ENCODE peak calls at places on chromosomes 11 and 22, in four cellular contexts. A is ovary, U is transverse colon, V is HepG2. L is an unnamed sample.

GRCh38 chr11:68460741-68461283 is at the start of gene PPP6R3:
- DNase-seq in A (no peak), V (no peak), U (no peak), L (no peak)

GRCh38 chr11:17015639-17016125 is 1.5 kb upstream of the PLEKHA7 start:
- DNase-seq in U (peak), V (no peak), A (peak), L (no peak)

GRCh38 chr22:39087098-39087497 is 9.9 kb upstream of the APOBEC3H start:
- DNase-seq in A (no peak), U (no peak), V (no peak), L (no peak)

GRCh38 chr11:123235117-123235686 is 40.2 kb upstream of the CLMP start:
- DNase-seq in V (peak), U (peak), A (peak), L (peak)

GRCh38 chr11:12706531-12707499 is 32.6 kb downstream of the TEAD1 start:
- DNase-seq in U (peak), V (peak), A (no peak), L (no peak)

GRCh38 chr11:72067676-72068075 is 12.7 kb downstream of the NUMA1 start:
- DNase-seq in U (no peak), V (no peak), A (no peak), L (no peak)

GRCh38 chr11:15607361-15608036 is 492.8 kb downstream of the INSC start:
- DNase-seq in A (no peak), V (no peak), U (no peak), L (no peak)

GRCh38 chr11:67307545-67308001 is 4.2 kb downstream of the SSH3 start:
- DNase-seq in A (peak), V (no peak), U (no peak), L (no peak)

GRCh38 chr11:43576834-43577521 is 103.6 kb upstream of the HSD17B12 start:
- DNase-seq in A (peak), U (no peak), V (peak), L (no peak)

GRCh38 chr11:119974051-119974450 is 163.9 kb downstream of the TRIM29 start:
- DNase-seq in V (no peak), U (no peak), A (no peak), L (no peak)

GRCh38 chr11:73139476-73140198 is 2.5 kb downstream of the FCHSD2 start:
- DNase-seq in U (no peak), A (no peak), V (peak), L (no peak)

GRCh38 chr11:100878474-100878873 is 191.4 kb downstream of the ARHGAP42 start:
- DNase-seq in U (no peak), A (no peak), V (no peak), L (no peak)

GRCh38 chr11:83006877-83007330 is 64.8 kb downstream of the RAB30 start:
- DNase-seq in V (no peak), A (no peak), U (no peak), L (no peak)

GRCh38 chr11:131235328-131236298 is 134.8 kb upstream of the NTM start:
- DNase-seq in V (no peak), U (no peak), A (no peak), L (no peak)

GRCh38 chr11:129731316-129731715 is 84.3 kb upstream of the TMEM45B start:
- DNase-seq in A (no peak), V (no peak), U (no peak), L (no peak)

GRCh38 chr11:102436546-102436945 is 16.0 kb downstream of the TMEM123 start:
- DNase-seq in A (no peak), U (no peak), V (no peak), L (no peak)

GRCh38 chr11:61699737-61700160 is 19.6 kb downstream of the DAGLA start:
- DNase-seq in A (no peak), U (peak), V (no peak), L (peak)

GRCh38 chr11:130524132-130524790 is 75.8 kb downstream of the ADAMTS15 start:
- DNase-seq in V (no peak), U (no peak), A (no peak), L (no peak)

GRCh38 chr11:75072582-75072981 is 24.1 kb downstream of the OR2AT4 start:
- DNase-seq in U (no peak), V (peak), A (no peak), L (no peak)

GRCh38 chr11:118046051-118046963 is 30.6 kb upstream of the TMPRSS4 start:
- DNase-seq in V (no peak), U (no peak), A (no peak), L (no peak)

GRCh38 chr11:124762077-124762623 is at the start of gene ESAM:
- DNase-seq in U (peak), A (no peak), V (no peak), L (no peak)

GRCh38 chr22:24165673-24166072 is 15.6 kb upstream of the SUSD2 start:
- DNase-seq in A (no peak), U (no peak), V (no peak), L (no peak)

GRCh38 chr22:42680648-42681047 is 31.5 kb upstream of the CYB5R3 start:
- DNase-seq in V (no peak), U (no peak), A (no peak), L (no peak)

GRCh38 chr11:117822522-117823033 is 2.0 kb downstream of the FXYD2 start:
- DNase-seq in U (peak), A (peak), V (no peak), L (peak)

GRCh38 chr22:24486501-24486921 is 8.6 kb upstream of the UPB1 start:
- DNase-seq in V (peak), U (no peak), A (no peak), L (no peak)

GRCh38 chr11:59556115-59556882 is 45.0 kb downstream of the OR4D9 start:
- DNase-seq in A (peak), V (peak), U (no peak), L (peak)

GRCh38 chr11:28400236-28401100 is 292.3 kb downstream of the METTL15 start:
- DNase-seq in A (no peak), V (peak), U (no peak), L (no peak)

GRCh38 chr22:40178417-40179409 is 988 bp downstream of the TNRC6B start:
- DNase-seq in V (peak), A (no peak), U (peak), L (no peak)

GRCh38 chr11:61133956-61134662 is 27.1 kb downstream of the VPS37C start:
- DNase-seq in U (no peak), V (no peak), A (no peak), L (peak)

GRCh38 chr11:31903225-31904074 is 92.3 kb upstream of the PAX6 start:
- DNase-seq in U (no peak), V (no peak), A (no peak), L (no peak)

GRCh38 chr11:45982656-45983470 is 60.4 kb downstream of the LARGE2 start:
- DNase-seq in V (no peak), U (no peak), A (peak), L (no peak)

GRCh38 chr22:21669026-21669425 is 3.2 kb downstream of the PPIL2 start:
- DNase-seq in A (no peak), V (no peak), U (no peak), L (no peak)

GRCh38 chr22:21661991-21662390 is 3.8 kb upstream of the PPIL2 start:
- DNase-seq in U (no peak), V (no peak), A (no peak), L (no peak)

GRCh38 chr22:21665047-21665851 is 563 bp upstream of the PPIL2 start:
- DNase-seq in V (no peak), A (peak), U (no peak), L (no peak)

GRCh38 chr22:21663738-21664137 is 2.1 kb upstream of the PPIL2 start:
- DNase-seq in U (no peak), A (no peak), V (no peak), L (no peak)

GRCh38 chr22:21666786-21667185 is 974 bp downstream of the PPIL2 start:
- DNase-seq in V (no peak), U (no peak), A (no peak), L (no peak)
- H3K27ac ChIP-seq in V (peak), U (peak), A (peak), L (peak)

DNA sequence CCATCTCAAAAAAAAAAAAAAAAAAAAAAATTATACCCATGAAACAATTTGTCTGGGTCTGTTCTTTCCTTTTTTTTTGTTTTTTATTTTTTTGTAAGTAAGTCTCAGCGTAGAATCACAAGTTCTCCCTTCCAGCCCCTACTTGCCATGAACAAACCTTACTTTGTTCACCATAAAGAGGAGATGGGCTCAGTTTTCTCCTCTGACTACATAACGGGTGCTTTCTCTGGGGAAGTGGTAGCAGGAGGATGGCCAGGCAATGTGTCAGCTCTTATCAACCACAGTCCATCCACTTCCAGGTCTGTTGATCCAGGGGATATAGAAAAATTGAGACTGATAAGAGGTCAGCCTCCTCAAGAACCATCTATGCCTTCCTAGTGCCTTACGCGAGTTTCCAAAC is 11.0 kb downstream of the ASCC2 start:
- DNase-seq in V (no peak), A (no peak), U (no peak), L (no peak)
- H3K4me3 ChIP-seq in V (no peak), A (no peak), U (no peak), L (no peak)

DNA sequence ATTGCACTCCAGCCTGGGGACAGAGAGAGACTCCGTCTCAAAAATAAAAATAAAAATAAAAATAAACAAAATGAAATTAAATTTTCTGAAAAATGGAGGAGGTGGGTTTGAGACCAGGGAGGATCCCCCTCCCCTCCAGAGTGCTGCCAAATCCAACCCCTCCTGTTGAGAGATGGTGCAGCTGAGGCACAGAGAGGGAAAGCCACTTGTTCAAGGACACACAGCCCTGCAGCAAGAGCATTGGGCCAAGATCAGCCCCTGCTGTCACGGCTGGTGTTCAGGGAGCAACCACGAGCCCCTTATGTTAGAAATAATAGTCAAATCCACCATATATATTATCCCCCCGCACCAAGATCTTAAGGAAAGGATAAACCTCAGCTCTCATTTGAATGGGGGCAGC is 2.7 kb downstream of the MYO18B start:
- DNase-seq in U (no peak), V (no peak), A (no peak), L (peak)
- TF ChIP-seq EP300 in U (no peak), V (no peak), A (no peak), L (no peak)

GRCh38 chr11:19816817-19817216 is 104.2 kb downstream of the NAV2 start:
- DNase-seq in A (no peak), V (no peak), U (no peak), L (no peak)
- H3K27ac ChIP-seq in A (no peak), V (no peak), U (no peak), L (no peak)

GRCh38 chr22:20519558-20519957 is 12.1 kb downstream of the MED15 start:
- DNase-seq in V (no peak), U (no peak), A (no peak), L (no peak)
- H3K4me3 ChIP-seq in V (no peak), U (no peak), A (no peak), L (no peak)

DNA sequence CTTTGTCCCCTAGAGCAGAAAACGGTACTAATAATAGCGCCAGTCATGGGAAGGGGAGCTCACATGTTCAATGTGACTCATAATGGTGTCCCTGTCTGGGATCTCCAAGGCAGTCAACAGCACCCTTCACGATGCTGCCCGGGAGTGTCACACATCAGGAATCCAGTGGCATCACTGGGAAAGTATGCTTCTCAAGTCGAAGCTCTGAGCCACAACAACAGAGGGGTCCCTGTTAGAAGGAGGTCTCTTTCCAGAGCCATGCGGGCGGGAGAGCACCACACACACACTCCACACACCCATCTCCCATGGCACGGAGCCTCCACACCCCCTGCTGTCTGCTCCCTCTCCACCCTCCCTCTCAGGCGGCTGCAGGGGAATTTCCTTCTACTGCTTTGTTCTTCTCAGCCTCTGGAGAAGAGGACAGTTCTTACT is 119.7 kb downstream of the ETS1 start:
- DNase-seq in U (no peak), V (peak), A (no peak), L (peak)
- TF ChIP-seq EP300 in U (peak), V (peak), A (no peak), L (no peak)

GRCh38 chr11:86922225-86922624 is 33.0 kb downstream of the FZD4 start:
- DNase-seq in U (no peak), V (no peak), A (no peak), L (no peak)

GRCh38 chr11:86917577-86917976 is 37.6 kb downstream of the FZD4 start:
- DNase-seq in A (no peak), U (no peak), V (no peak), L (no peak)

GRCh38 chr11:86916330-86916729 is 38.9 kb downstream of the FZD4 start:
- DNase-seq in U (no peak), V (no peak), A (no peak), L (no peak)

GRCh38 chr11:86919557-86920210 is 35.5 kb downstream of the FZD4 start:
- DNase-seq in A (no peak), V (peak), U (no peak), L (no peak)

DNA sequence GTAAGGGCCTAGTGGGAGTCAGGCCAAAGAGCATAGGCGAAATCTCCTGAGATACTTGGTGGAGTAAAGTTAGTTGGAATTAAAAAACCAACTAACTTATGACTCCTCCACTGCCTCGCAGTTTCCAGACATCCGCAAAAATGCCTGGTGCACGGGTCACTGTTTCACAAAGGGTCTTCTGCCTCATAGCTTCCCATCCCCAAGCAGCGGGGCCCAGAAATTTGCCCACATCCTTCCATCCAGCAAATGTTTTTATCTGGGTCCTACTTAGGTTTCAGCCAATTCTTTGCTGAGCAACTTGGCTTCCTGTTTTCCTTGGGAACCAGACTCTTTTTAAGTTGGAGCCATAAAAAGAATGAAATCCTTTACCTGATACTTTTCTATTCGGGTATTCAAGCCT is 36.3 kb downstream of the FZD4 start:
- DNase-seq in A (no peak), V (no peak), U (no peak), L (no peak)
- H3K27ac ChIP-seq in A (no peak), V (no peak), U (no peak), L (no peak)

GRCh38 chr22:36860438-36860820 is 377 bp upstream of the NCF4 start:
- DNase-seq in V (no peak), U (no peak), A (no peak), L (no peak)
- H3K4me3 ChIP-seq in V (no peak), U (no peak), A (no peak), L (no peak)

GRCh38 chr11:112834277-112834755 is 126.9 kb upstream of the NCAM1 start:
- DNase-seq in A (no peak), V (no peak), U (peak), L (peak)
- TF ChIP-seq EP300 in A (no peak), V (no peak), U (no peak), L (no peak)

L was measured in sigmoid colon.